ENCODE peak calls at places on chromosomes 11 and 22, in six cellular contexts. D, A, K, S, R and V are unnamed samples.

GRCh38 chr11:94276943-94277342 is 27.4 kb upstream of the IZUMO1R start:
- DNase-seq in K (no peak), D (no peak), S (no peak), A (no peak), R (no peak), V (no peak)

GRCh38 chr11:15185021-15185420 is 70.3 kb downstream of the INSC start:
- DNase-seq in R (no peak), K (no peak), D (no peak), S (no peak), A (no peak), V (no peak)

GRCh38 chr22:47152938-47153337 is 390.5 kb downstream of the TBC1D22A start:
- DNase-seq in K (no peak), S (no peak), R (no peak), A (no peak), D (no peak), V (no peak)

GRCh38 chr11:104812416-104812815 is 85.8 kb downstream of the CASP12 start:
- DNase-seq in K (no peak), D (no peak), S (no peak), A (no peak), R (no peak), V (no peak)

GRCh38 chr11:1401001-1401445 is 11.3 kb downstream of the BRSK2 start:
- DNase-seq in S (no peak), D (no peak), A (no peak), K (no peak), R (no peak), V (no peak)

GRCh38 chr11:69703711-69704507 is at the start of gene FGF19:
- DNase-seq in A (no peak), K (no peak), S (no peak), D (peak; percentile 22), R (no peak), V (no peak)

GRCh38 chr11:106172389-106172991 is 95.0 kb downstream of the AASDHPPT start:
- DNase-seq in R (no peak), K (no peak), S (no peak), A (no peak), D (peak; percentile 14), V (no peak)

GRCh38 chr11:33743291-33743690 is 7.1 kb upstream of the CD59 start:
- DNase-seq in K (no peak), D (no peak), A (no peak), R (no peak), S (no peak), V (no peak)

GRCh38 chr22:26168199-26168915 is 905 bp upstream of the SEZ6L start:
- DNase-seq in R (no peak), A (no peak), K (no peak), D (no peak), S (no peak), V (no peak)

GRCh38 chr11:17986007-17986710 is 26.7 kb downstream of the SERGEF start:
- DNase-seq in S (no peak), A (no peak), R (no peak), K (no peak), D (peak; percentile 82), V (no peak)

GRCh38 chr11:10293423-10294288 is at the start of gene SBF2:
- DNase-seq in D (peak; percentile 86), R (peak; percentile 82), A (peak; percentile 96), K (peak; percentile 77), S (peak; percentile 86), V (peak; percentile 91)

GRCh38 chr22:49090061-49090852 is 737.4 kb downstream of the BRD1 start:
- DNase-seq in R (no peak), K (no peak), A (peak; percentile 63), S (no peak), D (no peak), V (no peak)

GRCh38 chr22:30411780-30412179 is 13.8 kb upstream of the MTFP1 start:
- DNase-seq in S (no peak), K (no peak), A (no peak), R (no peak), D (peak; percentile 96), V (no peak)

GRCh38 chr22:45112136-45112879 is 51.4 kb upstream of the NUP50 start:
- DNase-seq in D (peak; percentile 84), S (no peak), A (peak; percentile 6), R (no peak), K (no peak), V (no peak)

GRCh38 chr11:75072582-75072981 is 24.1 kb downstream of the OR2AT4 start:
- DNase-seq in K (no peak), S (no peak), R (no peak), D (no peak), A (no peak), V (no peak)

GRCh38 chr11:32108576-32108975 is 17.7 kb downstream of the RCN1 start:
- DNase-seq in K (no peak), S (no peak), A (no peak), R (no peak), D (no peak), V (no peak)

GRCh38 chr22:44185237-44186120 is 4.8 kb downstream of the PARVG start:
- DNase-seq in R (no peak), K (no peak), A (no peak), S (no peak), D (no peak), V (no peak)

GRCh38 chr11:120904116-120904515 is 119.8 kb upstream of the TBCEL start:
- DNase-seq in A (no peak), D (no peak), K (no peak), S (no peak), R (no peak), V (no peak)

GRCh38 chr11:68969386-68969785 is 11.4 kb downstream of the MRGPRD start:
- DNase-seq in R (no peak), S (no peak), K (no peak), D (no peak), A (peak; percentile 63), V (no peak)

GRCh38 chr11:114650661-114651060 is 27.7 kb upstream of the NXPE2 start:
- DNase-seq in S (no peak), R (no peak), D (no peak), K (no peak), A (no peak), V (no peak)

GRCh38 chr22:24775769-24776492 is 1.4 kb upstream of the PIWIL3 start:
- DNase-seq in K (no peak), R (no peak), D (no peak), S (no peak), A (peak; percentile 20), V (no peak)

GRCh38 chr22:24776525-24776924 is 2.0 kb upstream of the PIWIL3 start:
- DNase-seq in R (no peak), A (no peak), K (no peak), D (no peak), S (no peak), V (no peak)

GRCh38 chr22:24768537-24769374 is 5.8 kb downstream of the PIWIL3 start:
- DNase-seq in R (peak; percentile 55), S (peak; percentile 72), A (peak; percentile 86), K (peak; percentile 40), D (peak; percentile 29), V (no peak)

DNA sequence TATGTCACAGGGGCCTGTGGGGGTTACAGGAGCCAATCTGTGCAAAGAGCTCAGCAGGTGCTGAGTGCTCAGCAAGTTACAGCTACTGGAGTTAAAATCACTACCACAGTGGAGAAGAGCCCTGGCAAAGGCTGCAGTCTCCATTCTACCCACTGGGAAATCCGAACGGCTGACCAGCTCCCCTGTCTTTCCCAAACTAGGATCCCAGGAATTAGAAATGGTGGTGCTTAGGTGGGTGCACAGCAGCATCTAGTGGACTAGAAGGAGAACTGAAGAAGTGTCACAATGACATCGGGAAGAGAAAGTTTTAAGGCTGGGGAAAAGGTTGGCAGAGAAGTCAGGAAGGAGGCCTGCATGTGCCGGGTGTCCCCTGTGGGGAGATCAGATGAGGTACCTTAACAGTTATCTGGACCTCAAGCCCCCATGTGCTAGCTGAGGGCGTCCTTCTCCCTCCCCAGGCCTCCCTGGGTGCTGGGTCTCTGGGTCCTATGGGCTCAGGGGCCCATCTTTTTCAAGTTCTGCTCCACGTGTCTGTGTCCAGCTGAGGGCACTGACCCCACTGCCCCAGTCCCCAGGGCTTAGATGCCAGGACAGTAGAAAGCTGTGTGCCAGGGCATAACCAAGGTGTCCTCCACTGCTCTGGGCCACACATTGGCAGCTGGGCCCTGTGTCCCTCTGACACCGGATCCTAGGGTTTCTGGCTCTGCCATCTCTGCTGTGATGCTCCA is 1.9 kb downstream of the PIWIL3 start:
- DNase-seq in S (peak; percentile 64), D (peak; percentile 25), K (peak; percentile 14), A (peak; percentile 53), R (no peak), V (no peak)
- TF ChIP-seq CTCF in S (peak; percentile 61), D (peak; percentile 67), K (peak; percentile 66), A (no peak), R (peak; percentile 12), V (peak; percentile 74)

GRCh38 chr11:61667684-61668320 is 12.4 kb upstream of the DAGLA start:
- DNase-seq in S (no peak), D (no peak), A (no peak), R (no peak), K (no peak), V (no peak)

GRCh38 chr11:61669417-61669816 is 10.8 kb upstream of the DAGLA start:
- DNase-seq in A (no peak), R (no peak), D (no peak), S (no peak), K (no peak), V (no peak)

GRCh38 chr11:61670626-61671025 is 9.6 kb upstream of the DAGLA start:
- DNase-seq in S (no peak), K (no peak), R (no peak), D (no peak), A (no peak), V (no peak)

GRCh38 chr11:61675826-61676225 is 4.4 kb upstream of the DAGLA start:
- DNase-seq in R (no peak), K (no peak), D (no peak), A (no peak), S (no peak), V (no peak)

DNA sequence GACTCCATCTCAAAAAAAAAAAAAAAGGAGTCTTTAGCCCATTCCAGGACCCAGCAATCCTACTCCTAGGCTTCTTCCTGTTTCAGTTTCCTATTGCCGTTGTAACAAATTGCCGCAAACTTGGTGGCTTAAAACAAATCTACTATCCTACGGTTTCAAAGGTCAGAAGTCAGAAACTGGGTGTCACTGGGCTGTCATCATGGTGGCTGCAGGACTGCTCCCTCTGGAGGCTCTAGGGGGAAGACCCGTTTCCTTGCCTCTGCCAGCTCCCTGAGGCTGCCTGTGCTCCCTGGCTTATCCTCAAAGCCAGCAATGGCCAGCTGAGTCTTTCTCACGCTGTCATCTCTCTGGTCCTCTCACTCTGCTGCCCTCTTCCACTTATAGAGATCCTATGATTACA is 8.7 kb upstream of the DAGLA start:
- DNase-seq in S (no peak), D (no peak), A (no peak), K (no peak), R (no peak), V (no peak)
- TF ChIP-seq CTCF in S (peak; percentile 45), D (peak; percentile 15), A (no peak), K (peak; percentile 51), R (peak; percentile 27), V (peak; percentile 57)

GRCh38 chr11:86571273-86571948 is 101.0 kb downstream of the ME3 start:
- DNase-seq in S (peak; percentile 58), D (no peak), K (peak; percentile 17), R (no peak), A (no peak), V (no peak)
- TF ChIP-seq CTCF in S (peak; percentile 63), D (peak; percentile 61), K (peak; percentile 75), R (peak; percentile 31), A (no peak), V (peak; percentile 76)

DNA sequence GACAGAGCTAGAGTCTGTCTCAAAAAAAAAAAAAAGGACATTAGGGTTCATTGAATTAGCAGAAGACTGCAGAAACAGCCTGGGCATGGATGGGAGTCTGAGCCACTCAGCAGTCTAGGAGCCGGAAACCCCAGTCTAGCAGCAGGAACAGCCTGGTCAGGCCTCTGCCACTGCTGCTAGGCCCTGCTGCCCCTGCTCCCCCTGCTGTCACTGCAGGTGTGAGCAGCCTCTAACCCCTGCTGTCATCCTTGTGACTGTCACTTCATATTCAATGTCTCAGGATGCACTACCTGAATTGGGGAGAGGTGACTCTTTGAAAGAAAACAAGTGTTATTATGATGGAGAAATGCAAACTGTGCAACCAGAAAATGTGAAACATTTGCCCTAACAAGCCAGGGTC is 7.0 kb upstream of the DDX17 start:
- DNase-seq in K (no peak), D (no peak), S (no peak), R (peak; percentile 65), A (no peak), V (no peak)
- TF ChIP-seq CTCF in K (peak; percentile 41), D (no peak), S (no peak), R (peak; percentile 52), A (no peak), V (peak; percentile 36)